ENCODE peak calls at places on chromosome 10, in five cellular contexts. T, Q, R, D and K are unnamed samples.

GRCh38 chr10:14378387-14378960 is 47.8 kb upstream of the FRMD4A start:
- DNase-seq in R (peak), Q (no peak), D (no peak), T (no peak), K (no peak)

GRCh38 chr10:122116331-122116730 is 127.4 kb downstream of the TACC2 start:
- DNase-seq in Q (peak), R (no peak), T (no peak), D (peak), K (peak)

GRCh38 chr10:98957801-98958200 is 277.9 kb downstream of the HPSE2 start:
- DNase-seq in Q (no peak), R (no peak), T (no peak), D (peak), K (no peak)

GRCh38 chr10:88943778-88944177 is 8.8 kb downstream of the ACTA2 start:
- DNase-seq in T (no peak), Q (no peak), D (no peak), R (no peak), K (no peak)

GRCh38 chr10:1465993-1466764 is 271.1 kb downstream of the ADARB2 start:
- DNase-seq in T (no peak), Q (no peak), R (no peak), D (no peak), K (no peak)

GRCh38 chr10:50884302-50884701 is 1.1 kb downstream of the A1CF start:
- DNase-seq in D (no peak), T (no peak), Q (no peak), R (no peak), K (no peak)

GRCh38 chr10:9535744-9536143 is 1481.3 kb downstream of the GATA3 start:
- DNase-seq in R (no peak), T (no peak), Q (no peak), D (no peak), K (no peak)

GRCh38 chr10:132129431-132129830 is 57.3 kb upstream of the DPYSL4 start:
- DNase-seq in R (no peak), Q (no peak), T (no peak), D (no peak), K (no peak)

GRCh38 chr10:78194539-78195402 is 161.1 kb downstream of the RPS24 start:
- DNase-seq in Q (peak), R (no peak), D (peak), T (no peak), K (peak)

GRCh38 chr10:111323567-111323966 is 246.7 kb downstream of the ADRA2A start:
- DNase-seq in Q (no peak), T (no peak), R (no peak), D (no peak), K (no peak)

GRCh38 chr10:7957591-7957990 is 96.9 kb upstream of the GATA3 start:
- DNase-seq in Q (no peak), T (no peak), D (no peak), R (no peak), K (no peak)

GRCh38 chr10:117405730-117406129 is 30.5 kb upstream of the PDZD8 start:
- DNase-seq in D (no peak), Q (no peak), T (no peak), R (no peak), K (no peak)

GRCh38 chr10:105262666-105263065 is 621.6 kb downstream of the SORCS3 start:
- DNase-seq in D (no peak), R (no peak), T (no peak), Q (no peak), K (no peak)

GRCh38 chr10:35870665-35871310 is 228.7 kb upstream of the FZD8 start:
- DNase-seq in T (no peak), D (no peak), Q (no peak), R (no peak), K (no peak)

GRCh38 chr10:79331226-79331625 is 16.0 kb upstream of the PPIF start:
- DNase-seq in T (no peak), R (no peak), D (peak), Q (no peak), K (no peak)

GRCh38 chr10:129614341-129614740 is 147.3 kb downstream of the MGMT start:
- DNase-seq in Q (no peak), T (no peak), R (no peak), D (no peak), K (no peak)

GRCh38 chr10:132836832-132837540 is 51.0 kb upstream of the NKX6-2 start:
- DNase-seq in D (peak), R (no peak), T (no peak), Q (no peak), K (no peak)